ENCODE peak calls at places on chromosome 13, in four cellular contexts. I, Z, Q and D are unnamed samples.

GRCh38 chr13:45799451-45799850 is 52.1 kb downstream of the SIAH3 start:
- DNase-seq in I (no peak), Q (no peak), Z (no peak), D (no peak)

GRCh38 chr13:75876371-75877050 is 240.4 kb downstream of the LMO7 start:
- DNase-seq in Z (peak; percentile 78), Q (peak; percentile 50), I (peak; percentile 42), D (peak; percentile 38)

GRCh38 chr13:106186366-106187030 is 349.0 kb downstream of the EFNB2 start:
- DNase-seq in I (no peak), Q (peak; percentile 9), Z (no peak), D (no peak)

GRCh38 chr13:76799696-76800095 is 86.5 kb downstream of the KCTD12 start:
- DNase-seq in Q (peak; percentile 61), Z (no peak), I (no peak), D (no peak)

GRCh38 chr13:84894749-84895148 is 904.5 kb downstream of the SLITRK6 start:
- DNase-seq in I (no peak), Q (no peak), Z (no peak), D (no peak)

GRCh38 chr13:94050039-94050438 is 429.4 kb downstream of the DCT start:
- DNase-seq in Z (no peak), Q (no peak), I (no peak), D (no peak)

GRCh38 chr13:66492479-66492878 is 737.7 kb downstream of the PCDH9 start:
- DNase-seq in Z (no peak), Q (peak; percentile 4), I (no peak), D (peak; percentile 3)

GRCh38 chr13:109569938-109570711 is 216.3 kb downstream of the IRS2 start:
- DNase-seq in I (peak; percentile 23), Q (no peak), Z (no peak), D (no peak)

GRCh38 chr13:106349080-106349841 is 186.2 kb downstream of the EFNB2 start:
- DNase-seq in Z (no peak), Q (no peak), I (no peak), D (no peak)

GRCh38 chr13:110818747-110819146 is 96.1 kb downstream of the ANKRD10 start:
- DNase-seq in I (no peak), Q (no peak), Z (no peak), D (no peak)

GRCh38 chr13:108154421-108154858 is 60.9 kb downstream of the LIG4 start:
- DNase-seq in Z (no peak), Q (no peak), I (no peak), D (no peak)

GRCh38 chr13:35131471-35131870 is 189.4 kb downstream of the NBEA start:
- DNase-seq in Z (no peak), I (no peak), Q (no peak), D (no peak)

GRCh38 chr13:28636078-28636477 is 22.9 kb upstream of the POMP start:
- DNase-seq in Q (peak; percentile 19), I (no peak), Z (no peak), D (no peak)

GRCh38 chr13:65844266-65844841 is 1385.8 kb downstream of the PCDH9 start:
- DNase-seq in Q (no peak), Z (no peak), I (no peak), D (no peak)

GRCh38 chr13:111948811-111949210 is 118.1 kb upstream of the SOX1 start:
- DNase-seq in I (no peak), Z (no peak), Q (no peak), D (no peak)

GRCh38 chr13:76336889-76337844 is 549.0 kb downstream of the KCTD12 start:
- DNase-seq in Z (no peak), Q (no peak), I (no peak), D (no peak)

GRCh38 chr13:40152904-40153303 is 497.4 kb downstream of the COG6 start:
- DNase-seq in I (no peak), Z (no peak), Q (no peak), D (no peak)

GRCh38 chr13:79780240-79780639 is 299.3 kb downstream of the NDFIP2 start:
- DNase-seq in Q (peak; percentile 51), I (no peak), Z (peak; percentile 52), D (no peak)

GRCh38 chr13:50376895-50377575 is 361.8 kb downstream of the KCNRG start:
- DNase-seq in I (no peak), Z (no peak), Q (no peak), D (no peak)

GRCh38 chr13:35228536-35228935 is 248.0 kb downstream of the MAB21L1 start:
- DNase-seq in Q (no peak), I (no peak), Z (no peak), D (no peak)

GRCh38 chr13:26679411-26679810 is 81.2 kb downstream of the GPR12 start:
- DNase-seq in Z (no peak), Q (peak; percentile 23), I (no peak), D (no peak)

GRCh38 chr13:41601718-41602445 is 144.5 kb downstream of the RGCC start:
- DNase-seq in I (no peak), Q (no peak), Z (peak; percentile 13), D (no peak)

GRCh38 chr13:95250961-95251360 is 50.3 kb downstream of the ABCC4 start:
- DNase-seq in Q (no peak), Z (no peak), I (no peak), D (no peak)

GRCh38 chr13:21546372-21546771 is 57.6 kb downstream of the MICU2 start:
- DNase-seq in I (no peak), Q (no peak), Z (no peak), D (no peak)

GRCh38 chr13:94548382-94549240 is 47.3 kb downstream of the TGDS start:
- DNase-seq in I (no peak), Z (peak; percentile 55), Q (peak; percentile 42), D (no peak)

GRCh38 chr13:48151343-48151742 is 56.4 kb upstream of the MED4 start:
- DNase-seq in Z (no peak), Q (no peak), I (no peak), D (peak; percentile 59)

GRCh38 chr13:59318320-59318930 is 845.3 kb downstream of the DIAPH3 start:
- DNase-seq in Q (peak; percentile 36), Z (peak; percentile 86), I (peak; percentile 60), D (peak; percentile 2)

GRCh38 chr13:30363725-30364124 is 56.4 kb upstream of the KATNAL1 start:
- DNase-seq in I (no peak), Q (no peak), Z (no peak), D (no peak)

GRCh38 chr13:50955807-50956206 is 46.2 kb downstream of the RNASEH2B start:
- DNase-seq in Z (no peak), I (no peak), Q (no peak), D (no peak)

GRCh38 chr13:42022796-42023493 is 25.5 kb upstream of the DGKH start:
- DNase-seq in I (no peak), Q (no peak), Z (no peak), D (no peak)

GRCh38 chr13:41813426-41813825 is 147.5 kb downstream of the VWA8 start:
- DNase-seq in I (no peak), Q (no peak), Z (no peak), D (no peak)

GRCh38 chr13:33577037-33577436 is 240.9 kb upstream of the RFC3 start:
- DNase-seq in Z (no peak), Q (no peak), I (no peak), D (no peak)

GRCh38 chr13:114108894-114109293 is 23.5 kb downstream of the RASA3 start:
- DNase-seq in Z (no peak), I (no peak), Q (no peak), D (no peak)

GRCh38 chr13:51920786-51921185 is 59.0 kb downstream of the CCDC70 start:
- DNase-seq in I (no peak), Z (no peak), Q (no peak), D (no peak)

GRCh38 chr13:78604782-78605611 is 1.6 kb upstream of the POU4F1 start:
- DNase-seq in Q (no peak), I (no peak), Z (peak; percentile 39), D (no peak)